ENCODE peak calls at places on chromosomes 11 and 22, in four cellular contexts. I is epithelial cell of esophagus, S is adipocyte, M is head of caudate nucleus. R is an unnamed sample.

GRCh38 chr11:105022998-105023397 is at the start of gene CASP5:
- DNase-seq in I (no peak), M (no peak), S (no peak), R (no peak)

GRCh38 chr11:69664901-69665300 is 10.3 kb downstream of the LTO1 start:
- DNase-seq in S (no peak), I (no peak), M (no peak), R (no peak)

GRCh38 chr11:9231848-9232177 is 33.3 kb downstream of the DENND5A start:
- DNase-seq in S (peak), M (peak), I (no peak), R (no peak)

GRCh38 chr22:23090079-23090835 is 19.9 kb downstream of the GNAZ start:
- DNase-seq in M (no peak), I (no peak), S (no peak), R (no peak)

GRCh38 chr22:45427114-45427513 is 13.6 kb downstream of the RIBC2 start:
- DNase-seq in M (no peak), S (no peak), I (no peak), R (no peak)

GRCh38 chr22:29799217-29799680 is 32.1 kb downstream of the UQCR10 start:
- DNase-seq in M (peak), S (peak), I (peak), R (peak)

GRCh38 chr11:121964591-121964990 is 151.4 kb downstream of the BLID start:
- DNase-seq in I (peak), S (peak), M (no peak), R (no peak)

GRCh38 chr11:118091690-118092089 is 4.9 kb upstream of the SMIM35 start:
- DNase-seq in M (no peak), I (no peak), S (no peak), R (no peak)

GRCh38 chr11:4606231-4607015 is 1.6 kb downstream of the TRIM68 start:
- DNase-seq in S (peak), M (no peak), I (peak), R (no peak)

GRCh38 chr11:108591893-108592292 is 1.7 kb downstream of the EXPH5 start:
- DNase-seq in M (peak), I (peak), S (no peak), R (no peak)

GRCh38 chr11:2346586-2347335 is 30.3 kb upstream of the CD81 start:
- DNase-seq in M (no peak), I (no peak), S (no peak), R (no peak)

GRCh38 chr11:69692422-69692821 is 11.4 kb downstream of the FGF19 start:
- DNase-seq in M (no peak), I (no peak), S (no peak), R (no peak)

GRCh38 chr11:75547617-75548054 is 14.4 kb upstream of the SERPINH1 start:
- DNase-seq in M (peak), I (peak), S (peak), R (no peak)

GRCh38 chr22:37911273-37911672 is 5.2 kb downstream of the MICALL1 start:
- DNase-seq in I (no peak), S (no peak), M (no peak), R (no peak)

GRCh38 chr11:3345736-3346135 is 33.2 kb downstream of the ZNF195 start:
- DNase-seq in I (no peak), S (no peak), M (no peak), R (no peak)

GRCh38 chr11:23765862-23766261 is 731.0 kb upstream of the LUZP2 start:
- DNase-seq in S (peak), M (no peak), I (no peak), R (no peak)

GRCh38 chr11:59216654-59217640 is 4.2 kb upstream of the MPEG1 start:
- DNase-seq in S (peak), I (peak), M (no peak), R (peak)

GRCh38 chr11:118321386-118322082 is 17.0 kb downstream of the CD3E start:
- DNase-seq in S (no peak), I (no peak), M (no peak), R (no peak)

GRCh38 chr11:43268161-43268560 is 43.6 kb upstream of the API5 start:
- DNase-seq in S (no peak), I (no peak), M (peak), R (no peak)

GRCh38 chr22:40498454-40499186 is 128.2 kb downstream of the SGSM3 start:
- DNase-seq in I (peak), S (peak), M (no peak), R (peak)

GRCh38 chr22:31583861-31584485 is 78.0 kb downstream of the PISD start:
- DNase-seq in M (no peak), S (peak), I (no peak), R (no peak)

GRCh38 chr11:67613960-67614715 is 7.4 kb downstream of the NDUFV1 start:
- DNase-seq in M (peak), S (peak), I (peak), R (peak)

GRCh38 chr11:20015101-20015500 is 145.2 kb downstream of the DBX1 start:
- DNase-seq in S (peak), M (no peak), I (no peak), R (no peak)

GRCh38 chr11:94910281-94910680 is 63.1 kb downstream of the CWC15 start:
- DNase-seq in I (no peak), S (no peak), M (no peak), R (no peak)

GRCh38 chr11:16925495-16926065 is 88.6 kb downstream of the PLEKHA7 start:
- DNase-seq in M (peak), I (peak), S (peak), R (peak)

GRCh38 chr22:20644071-20644642 is 129.8 kb upstream of the SERPIND1 start:
- DNase-seq in I (no peak), S (no peak), M (no peak), R (no peak)

GRCh38 chr22:45006873-45007246 is 2.9 kb downstream of the PHF21B start:
- DNase-seq in M (peak), I (no peak), S (no peak), R (no peak)

GRCh38 chr11:90722552-90723190 is 499.8 kb upstream of the CHORDC1 start:
- DNase-seq in M (no peak), S (no peak), I (peak), R (peak)

GRCh38 chr22:18033204-18033998 is 9.0 kb upstream of the MICAL3 start:
- DNase-seq in I (no peak), M (no peak), S (peak), R (no peak)

GRCh38 chr11:7300281-7300680 is 48.6 kb downstream of the SYT9 start:
- DNase-seq in I (no peak), S (no peak), M (no peak), R (no peak)

GRCh38 chr11:66688561-66689534 is 11.2 kb upstream of the RBM4B start:
- DNase-seq in I (no peak), M (no peak), S (no peak), R (no peak)

GRCh38 chr11:109747839-109748238 is 325.8 kb downstream of the C11orf87 start:
- DNase-seq in M (no peak), I (peak), S (no peak), R (no peak)

GRCh38 chr11:80586464-80586863 is 1145.6 kb upstream of the TENM4 start:
- DNase-seq in M (no peak), I (peak), S (no peak), R (peak)